ENCODE peak calls at places on chromosomes 12 and 14, in ten cellular contexts. One of them, this sample, is unnamed.

GRCh38 chr14:92517761-92518160 is 4.2 kb downstream of the RIN3 start:
- DNase-seq in sigmoid colon: peak; percentile 48
- DNase-seq in testis: no peak
- DNase-seq in spleen: peak; percentile 58
- DNase-seq in stomach: no peak
- DNase-seq in IMR-90: no peak
- DNase-seq in Peyer's patch: peak; percentile 29
- DNase-seq in endothelial cell of umbilical vein: no peak
- DNase-seq in transverse colon: no peak
- DNase-seq in right lobe of liver: no peak
- DNase-seq in this sample: no peak

GRCh38 chr12:108875682-108876361 is 4.1 kb upstream of the DAO start:
- DNase-seq in sigmoid colon: no peak
- DNase-seq in testis: no peak
- DNase-seq in spleen: no peak
- DNase-seq in stomach: no peak
- DNase-seq in IMR-90: no peak
- DNase-seq in Peyer's patch: no peak
- DNase-seq in endothelial cell of umbilical vein: no peak
- DNase-seq in transverse colon: no peak
- DNase-seq in right lobe of liver: no peak
- DNase-seq in this sample: no peak

GRCh38 chr12:121000530-121000929 is 15.8 kb downstream of the C12orf43 start:
- DNase-seq in sigmoid colon: no peak
- DNase-seq in testis: no peak
- DNase-seq in spleen: peak; percentile 49
- DNase-seq in stomach: no peak
- DNase-seq in IMR-90: no peak
- DNase-seq in Peyer's patch: no peak
- DNase-seq in endothelial cell of umbilical vein: no peak
- DNase-seq in transverse colon: no peak
- DNase-seq in right lobe of liver: no peak
- DNase-seq in this sample: no peak

GRCh38 chr12:81162725-81163124 is 84.8 kb downstream of the ACSS3 start:
- DNase-seq in sigmoid colon: no peak
- DNase-seq in testis: no peak
- DNase-seq in spleen: no peak
- DNase-seq in stomach: no peak
- DNase-seq in IMR-90: no peak
- DNase-seq in Peyer's patch: no peak
- DNase-seq in endothelial cell of umbilical vein: no peak
- DNase-seq in transverse colon: no peak
- DNase-seq in right lobe of liver: no peak
- DNase-seq in this sample: no peak

GRCh38 chr12:2963154-2963759 is 4.1 kb downstream of the TEAD4 start:
- DNase-seq in sigmoid colon: no peak
- DNase-seq in testis: no peak
- DNase-seq in spleen: no peak
- DNase-seq in stomach: no peak
- DNase-seq in IMR-90: no peak
- DNase-seq in Peyer's patch: no peak
- DNase-seq in endothelial cell of umbilical vein: peak; percentile 27
- DNase-seq in transverse colon: no peak
- DNase-seq in right lobe of liver: no peak
- DNase-seq in this sample: peak; percentile 54

GRCh38 chr14:93712838-93713724 is 75.2 kb downstream of the PRIMA1 start:
- DNase-seq in sigmoid colon: peak; percentile 49
- DNase-seq in testis: no peak
- DNase-seq in spleen: no peak
- DNase-seq in stomach: no peak
- DNase-seq in IMR-90: peak; percentile 6
- DNase-seq in Peyer's patch: peak; percentile 21
- DNase-seq in endothelial cell of umbilical vein: no peak
- DNase-seq in transverse colon: no peak
- DNase-seq in right lobe of liver: no peak
- DNase-seq in this sample: no peak

GRCh38 chr12:120367252-120367923 is 1.6 kb downstream of the MSI1 start:
- DNase-seq in sigmoid colon: no peak
- DNase-seq in testis: no peak
- DNase-seq in spleen: no peak
- DNase-seq in stomach: no peak
- DNase-seq in IMR-90: no peak
- DNase-seq in Peyer's patch: no peak
- DNase-seq in endothelial cell of umbilical vein: no peak
- DNase-seq in transverse colon: peak; percentile 24
- DNase-seq in right lobe of liver: no peak
- DNase-seq in this sample: peak; percentile 58

GRCh38 chr12:81942588-81942987 is 183.4 kb upstream of the PPFIA2 start:
- DNase-seq in sigmoid colon: no peak
- DNase-seq in testis: no peak
- DNase-seq in spleen: no peak
- DNase-seq in stomach: no peak
- DNase-seq in IMR-90: no peak
- DNase-seq in Peyer's patch: no peak
- DNase-seq in endothelial cell of umbilical vein: no peak
- DNase-seq in transverse colon: no peak
- DNase-seq in right lobe of liver: no peak
- DNase-seq in this sample: no peak

GRCh38 chr12:117850048-117850447 is 118.7 kb downstream of the KSR2 start:
- DNase-seq in sigmoid colon: no peak
- DNase-seq in testis: peak; percentile 42
- DNase-seq in spleen: no peak
- DNase-seq in stomach: no peak
- DNase-seq in IMR-90: peak; percentile 28
- DNase-seq in Peyer's patch: peak; percentile 67
- DNase-seq in endothelial cell of umbilical vein: peak; percentile 54
- DNase-seq in transverse colon: no peak
- DNase-seq in right lobe of liver: no peak
- DNase-seq in this sample: peak; percentile 26

GRCh38 chr12:71799105-71799504 is 40.5 kb upstream of the TBC1D15 start:
- DNase-seq in sigmoid colon: no peak
- DNase-seq in testis: no peak
- DNase-seq in spleen: no peak
- DNase-seq in stomach: no peak
- DNase-seq in IMR-90: peak; percentile 59
- DNase-seq in Peyer's patch: no peak
- DNase-seq in endothelial cell of umbilical vein: peak; percentile 85
- DNase-seq in transverse colon: no peak
- DNase-seq in right lobe of liver: no peak
- DNase-seq in this sample: no peak

GRCh38 chr12:1533602-1534304 is 60.6 kb downstream of the FBXL14 start:
- DNase-seq in sigmoid colon: no peak
- DNase-seq in testis: no peak
- DNase-seq in spleen: no peak
- DNase-seq in stomach: no peak
- DNase-seq in IMR-90: peak; percentile 43
- DNase-seq in Peyer's patch: no peak
- DNase-seq in endothelial cell of umbilical vein: no peak
- DNase-seq in transverse colon: peak; percentile 47
- DNase-seq in right lobe of liver: no peak
- DNase-seq in this sample: no peak

GRCh38 chr14:85195872-85196477 is 334.0 kb upstream of the FLRT2 start:
- DNase-seq in sigmoid colon: no peak
- DNase-seq in testis: peak; percentile 16
- DNase-seq in spleen: no peak
- DNase-seq in stomach: no peak
- DNase-seq in IMR-90: peak; percentile 11
- DNase-seq in Peyer's patch: no peak
- DNase-seq in endothelial cell of umbilical vein: peak; percentile 18
- DNase-seq in transverse colon: no peak
- DNase-seq in right lobe of liver: no peak
- DNase-seq in this sample: peak; percentile 14

GRCh38 chr12:31316964-31317363 is 9.0 kb downstream of the SINHCAF start:
- DNase-seq in sigmoid colon: no peak
- DNase-seq in testis: no peak
- DNase-seq in spleen: no peak
- DNase-seq in stomach: no peak
- DNase-seq in IMR-90: no peak
- DNase-seq in Peyer's patch: no peak
- DNase-seq in endothelial cell of umbilical vein: no peak
- DNase-seq in transverse colon: no peak
- DNase-seq in right lobe of liver: no peak
- DNase-seq in this sample: no peak

GRCh38 chr12:11978985-11979384 is 91.8 kb upstream of the BCL2L14 start:
- DNase-seq in sigmoid colon: no peak
- DNase-seq in testis: no peak
- DNase-seq in spleen: no peak
- DNase-seq in stomach: no peak
- DNase-seq in IMR-90: peak; percentile 28
- DNase-seq in Peyer's patch: no peak
- DNase-seq in endothelial cell of umbilical vein: no peak
- DNase-seq in transverse colon: no peak
- DNase-seq in right lobe of liver: no peak
- DNase-seq in this sample: no peak

GRCh38 chr12:120955232-120955631 is 23.1 kb upstream of the HNF1A start:
- DNase-seq in sigmoid colon: no peak
- DNase-seq in testis: no peak
- DNase-seq in spleen: no peak
- DNase-seq in stomach: no peak
- DNase-seq in IMR-90: no peak
- DNase-seq in Peyer's patch: peak; percentile 53
- DNase-seq in endothelial cell of umbilical vein: no peak
- DNase-seq in transverse colon: no peak
- DNase-seq in right lobe of liver: no peak
- DNase-seq in this sample: no peak

GRCh38 chr12:127145929-127146789 is 1120.8 kb upstream of the TMEM132C start:
- DNase-seq in sigmoid colon: peak; percentile 83
- DNase-seq in testis: peak; percentile 91
- DNase-seq in spleen: peak; percentile 80
- DNase-seq in stomach: peak; percentile 69
- DNase-seq in IMR-90: peak; percentile 15
- DNase-seq in Peyer's patch: peak; percentile 71
- DNase-seq in endothelial cell of umbilical vein: no peak
- DNase-seq in transverse colon: peak; percentile 67
- DNase-seq in right lobe of liver: peak; percentile 83
- DNase-seq in this sample: peak; percentile 74

GRCh38 chr12:92065018-92065499 is 80.6 kb downstream of the BTG1 start:
- DNase-seq in sigmoid colon: peak; percentile 70
- DNase-seq in testis: no peak
- DNase-seq in spleen: no peak
- DNase-seq in stomach: peak; percentile 52
- DNase-seq in IMR-90: peak; percentile 61
- DNase-seq in Peyer's patch: no peak
- DNase-seq in endothelial cell of umbilical vein: no peak
- DNase-seq in transverse colon: peak; percentile 26
- DNase-seq in right lobe of liver: no peak
- DNase-seq in this sample: peak; percentile 89

DNA sequence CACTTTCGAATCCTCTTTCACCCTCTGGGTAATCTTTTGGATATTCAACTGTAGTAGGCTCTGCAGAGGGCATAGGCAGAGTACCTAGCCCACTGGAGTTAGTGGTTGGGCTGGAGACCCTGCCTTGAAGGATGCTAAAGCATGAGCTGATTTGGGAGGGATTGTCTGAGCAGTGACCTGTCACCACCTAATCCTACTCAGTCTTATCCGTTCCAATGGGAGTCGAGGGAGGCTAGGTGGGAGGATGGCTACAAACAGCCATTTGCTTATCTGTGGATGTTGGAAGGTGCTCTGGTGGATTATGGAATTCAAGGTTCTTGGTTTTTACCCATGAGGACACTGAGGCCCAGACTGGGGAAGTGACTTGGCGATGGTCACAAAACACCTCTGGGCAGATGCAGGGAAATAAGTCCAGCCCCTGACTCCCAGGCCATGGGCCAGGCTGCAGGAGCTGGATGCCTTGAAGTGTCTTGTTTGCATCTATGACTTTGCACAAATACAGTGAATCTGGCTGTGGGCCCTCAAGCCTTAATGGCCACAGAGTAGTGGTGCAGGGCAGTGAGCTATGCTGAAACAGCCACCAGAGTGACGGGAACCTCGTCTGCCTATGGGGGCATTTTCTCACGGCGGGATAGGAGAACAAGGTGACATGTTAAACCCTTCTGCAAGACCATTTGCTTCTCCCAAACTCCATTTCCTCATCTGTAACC is 3.7 kb downstream of the KMT5A start:
- DNase-seq in sigmoid colon: no peak
- DNase-seq in testis: no peak
- DNase-seq in spleen: no peak
- DNase-seq in stomach: no peak
- DNase-seq in IMR-90: no peak
- DNase-seq in Peyer's patch: no peak
- DNase-seq in endothelial cell of umbilical vein: peak; percentile 12
- DNase-seq in transverse colon: no peak
- DNase-seq in right lobe of liver: no peak
- DNase-seq in this sample: no peak
- H3K4me1 ChIP-seq in sigmoid colon: peaks cover 43% of the 10 kb centered on the region
- H3K4me1 ChIP-seq in testis: peaks cover 31% of the 10 kb centered on the region
- H3K4me1 ChIP-seq in spleen: peaks cover 41% of the 10 kb centered on the region
- H3K4me1 ChIP-seq in stomach: peaks cover 63% of the 10 kb centered on the region
- H3K4me1 ChIP-seq in IMR-90: peaks cover 13% of the 10 kb centered on the region
- H3K4me1 ChIP-seq in Peyer's patch: peaks cover 6% of the 10 kb centered on the region
- H3K4me1 ChIP-seq in endothelial cell of umbilical vein: peaks cover 36% of the 10 kb centered on the region
- H3K4me1 ChIP-seq in transverse colon: peaks cover 32% of the 10 kb centered on the region
- H3K4me1 ChIP-seq in right lobe of liver: peaks cover 21% of the 10 kb centered on the region
- H3K4me1 ChIP-seq in this sample: peaks cover 47% of the 10 kb centered on the region

GRCh38 chr12:57521475-57522018 is 1.1 kb upstream of the MBD6 start:
- DNase-seq in sigmoid colon: peak; percentile 86
- DNase-seq in testis: peak; percentile 74
- DNase-seq in spleen: peak; percentile 88
- DNase-seq in stomach: peak; percentile 48
- DNase-seq in IMR-90: peak; percentile 61
- DNase-seq in Peyer's patch: peak; percentile 74
- DNase-seq in endothelial cell of umbilical vein: no peak
- DNase-seq in transverse colon: peak; percentile 58
- DNase-seq in right lobe of liver: peak; percentile 42
- DNase-seq in this sample: peak; percentile 52
- H3K4me3 ChIP-seq in sigmoid colon: peak overlapping the region; percentile 81
- H3K4me3 ChIP-seq in testis: peak overlapping the region; percentile 90
- H3K4me3 ChIP-seq in spleen: peak overlapping the region; percentile 63
- H3K4me3 ChIP-seq in stomach: peak overlapping the region; percentile 85
- H3K4me3 ChIP-seq in IMR-90: no peak overlapping the region
- H3K4me3 ChIP-seq in Peyer's patch: no peak overlapping the region
- H3K4me3 ChIP-seq in endothelial cell of umbilical vein: no peak overlapping the region
- H3K4me3 ChIP-seq in transverse colon: no peak overlapping the region
- H3K4me3 ChIP-seq in right lobe of liver: peak overlapping the region; percentile 83
- H3K4me3 ChIP-seq in this sample: no peak overlapping the region

GRCh38 chr12:112906712-112907414 is at the start of gene OAS1:
- DNase-seq in sigmoid colon: no peak
- DNase-seq in testis: peak; percentile 61
- DNase-seq in spleen: no peak
- DNase-seq in stomach: peak; percentile 35
- DNase-seq in IMR-90: peak; percentile 22
- DNase-seq in Peyer's patch: peak; percentile 76
- DNase-seq in endothelial cell of umbilical vein: peak; percentile 75
- DNase-seq in transverse colon: peak; percentile 68
- DNase-seq in right lobe of liver: no peak
- DNase-seq in this sample: no peak
- TF ChIP-seq POLR2A in sigmoid colon: peak; percentile 26
- TF ChIP-seq POLR2A in testis: no peak
- TF ChIP-seq POLR2A in spleen: peak; percentile 63
- TF ChIP-seq POLR2A in stomach: no peak
- TF ChIP-seq POLR2A in IMR-90: no peak
- TF ChIP-seq POLR2A in Peyer's patch: peak; percentile 73
- TF ChIP-seq POLR2A in endothelial cell of umbilical vein: peak; percentile 43
- TF ChIP-seq POLR2A in transverse colon: peak; percentile 81
- TF ChIP-seq POLR2A in right lobe of liver: peak; percentile 69
- TF ChIP-seq POLR2A in this sample: peak; percentile 41

DNA sequence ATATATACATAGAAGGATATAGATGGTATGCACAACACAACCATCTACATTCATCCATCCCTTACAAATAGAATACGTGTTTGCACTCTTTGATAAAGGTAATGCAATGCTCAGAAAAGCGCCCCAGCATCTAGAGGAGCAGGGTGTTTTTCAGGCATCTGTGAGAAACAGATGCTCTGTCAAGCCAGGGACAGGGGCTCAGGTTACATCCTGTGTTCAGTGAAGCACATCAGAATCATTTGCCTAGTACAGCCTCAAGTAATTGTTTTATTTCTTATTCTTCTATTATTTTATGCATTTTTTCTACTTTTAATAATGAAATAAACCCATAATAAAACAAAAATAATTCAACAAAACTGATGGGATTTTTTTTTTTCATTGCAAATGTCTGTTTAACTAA is 50.5 kb upstream of the HIF1A start:
- DNase-seq in sigmoid colon: no peak
- DNase-seq in testis: no peak
- DNase-seq in spleen: no peak
- DNase-seq in stomach: no peak
- DNase-seq in IMR-90: peak; percentile 49
- DNase-seq in Peyer's patch: no peak
- DNase-seq in endothelial cell of umbilical vein: no peak
- DNase-seq in transverse colon: no peak
- DNase-seq in right lobe of liver: no peak
- DNase-seq in this sample: no peak
- H3K4me1 ChIP-seq in sigmoid colon: no peaks in the 10 kb centered on the region
- H3K4me1 ChIP-seq in testis: no peaks in the 10 kb centered on the region
- H3K4me1 ChIP-seq in spleen: no peaks in the 10 kb centered on the region
- H3K4me1 ChIP-seq in stomach: no peaks in the 10 kb centered on the region
- H3K4me1 ChIP-seq in IMR-90: peaks cover 6% of the 10 kb centered on the region
- H3K4me1 ChIP-seq in Peyer's patch: no peaks in the 10 kb centered on the region
- H3K4me1 ChIP-seq in endothelial cell of umbilical vein: no peaks in the 10 kb centered on the region
- H3K4me1 ChIP-seq in transverse colon: no peaks in the 10 kb centered on the region
- H3K4me1 ChIP-seq in right lobe of liver: no peaks in the 10 kb centered on the region
- H3K4me1 ChIP-seq in this sample: no peaks in the 10 kb centered on the region